ENCODE peak calls at places on chromosomes 3 and 15, in four cellular contexts. A is fibroblast of lung, V is keratinocyte, Q is heart left ventricle. S is an unnamed sample. For H3K27me3, the result is how much of the 10 kb centered on the place peaks cover.

GRCh38 chr15:49215768-49216739 is 46.0 kb downstream of the GALK2 start:
- DNase-seq in A (no peak), V (no peak), Q (peak), S (peak)

GRCh38 chr3:4107430-4107829 is 195.7 kb upstream of the SETMAR start:
- DNase-seq in A (no peak), V (no peak), Q (no peak), S (no peak)

GRCh38 chr3:51929420-51930003 is 12.2 kb downstream of the RRP9 start:
- DNase-seq in A (no peak), V (no peak), Q (no peak), S (no peak)

GRCh38 chr3:10017636-10018292 is 8.5 kb upstream of the FANCD2 start:
- DNase-seq in A (peak), V (no peak), Q (no peak), S (no peak)

GRCh38 chr15:51443282-51443914 is 101.9 kb downstream of the GLDN start:
- DNase-seq in A (no peak), V (no peak), Q (no peak), S (no peak)

GRCh38 chr15:52798529-52799101 is 8.5 kb upstream of the ONECUT1 start:
- DNase-seq in A (no peak), V (no peak), Q (no peak), S (no peak)

GRCh38 chr3:55198554-55198953 is 270.7 kb upstream of the LRTM1 start:
- DNase-seq in A (peak), V (no peak), Q (no peak), S (no peak)

GRCh38 chr3:197317250-197317963 is 19.0 kb upstream of the DLG1 start:
- DNase-seq in A (peak), V (peak), Q (peak), S (peak)

GRCh38 chr3:185316740-185317407 is 46.1 kb upstream of the MAP3K13 start:
- DNase-seq in A (peak), V (no peak), Q (no peak), S (peak)

GRCh38 chr3:42376397-42376798 is 34.0 kb downstream of the LYZL4 start:
- DNase-seq in A (peak), V (peak), Q (peak), S (peak)

GRCh38 chr3:108132727-108133373 is 42.0 kb upstream of the CD47 start:
- DNase-seq in A (peak), V (no peak), Q (no peak), S (no peak)

GRCh38 chr15:88255496-88256171 is 905 bp downstream of the NTRK3 start:
- DNase-seq in A (peak), V (no peak), Q (no peak), S (no peak)

GRCh38 chr15:40937762-40938529 is 8.8 kb downstream of the DLL4 start:
- DNase-seq in A (no peak), V (no peak), Q (peak), S (no peak)

GRCh38 chr15:87570186-87570585 is 686.4 kb downstream of the NTRK3 start:
- DNase-seq in A (peak), V (no peak), Q (no peak), S (no peak)

GRCh38 chr3:65914032-65914739 is 124.5 kb downstream of the MAGI1 start:
- DNase-seq in A (peak), V (no peak), Q (no peak), S (peak)
- TF ChIP-seq CTCF in A (no peak), V (no peak), Q (no peak), S (peak)

GRCh38 chr3:87792193-87792531 is 266.6 kb downstream of the CGGBP1 start:
- DNase-seq in A (no peak), V (no peak), Q (no peak), S (no peak)
- H3K27ac ChIP-seq in A (no peak), V (no peak), Q (no peak), S (peak)

GRCh38 chr3:124384527-124384926 is 345.7 kb upstream of the UMPS start:
- DNase-seq in A (no peak), V (no peak), Q (no peak), S (no peak)

GRCh38 chr3:124383051-124383450 is 347.2 kb upstream of the UMPS start:
- DNase-seq in A (no peak), V (no peak), Q (no peak), S (no peak)

GRCh38 chr3:124387008-124387407 is 343.2 kb upstream of the UMPS start:
- DNase-seq in A (no peak), V (no peak), Q (no peak), S (no peak)

GRCh38 chr3:124383846-124384483 is 346.3 kb upstream of the UMPS start:
- DNase-seq in A (no peak), V (no peak), Q (no peak), S (no peak)

DNA sequence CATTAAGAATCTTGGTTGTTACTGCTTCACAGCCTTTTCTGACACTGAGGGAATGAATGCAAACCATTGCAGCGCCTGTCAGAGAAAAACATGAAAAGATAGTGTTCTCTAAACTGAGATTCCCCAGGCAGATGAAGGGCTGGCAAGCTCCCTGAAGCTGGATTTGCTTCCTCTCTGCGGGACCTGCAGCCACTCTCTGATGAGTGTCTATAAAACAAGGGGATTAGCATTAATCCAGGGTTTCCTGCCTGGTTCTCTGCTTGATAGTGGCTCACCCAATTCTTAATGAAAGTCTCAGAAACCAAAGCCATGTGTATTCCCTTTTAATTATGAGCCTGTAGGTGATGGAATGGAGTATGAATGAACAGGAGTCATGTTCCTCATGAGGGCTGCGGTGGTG is 344.2 kb upstream of the UMPS start:
- DNase-seq in A (no peak), V (no peak), Q (no peak), S (peak)
- H3K27me3 ChIP-seq in A (under half), V (under half), Q (under half), S (under half)

GRCh38 chr3:119160361-119160760 is 13.0 kb upstream of the UPK1B start:
- DNase-seq in A (no peak), V (no peak), Q (no peak), S (no peak)

GRCh38 chr3:119156868-119157267 is 10.9 kb downstream of the TEX55 start:
- DNase-seq in A (no peak), V (no peak), Q (no peak), S (no peak)

GRCh38 chr3:119161240-119161639 is 12.2 kb upstream of the UPK1B start:
- DNase-seq in A (no peak), V (no peak), Q (no peak), S (no peak)

GRCh38 chr3:119160815-119161214 is 12.6 kb upstream of the UPK1B start:
- DNase-seq in A (no peak), V (no peak), Q (no peak), S (no peak)
- TF ChIP-seq CTCF in A (no peak), V (no peak), Q (no peak), S (no peak)

DNA sequence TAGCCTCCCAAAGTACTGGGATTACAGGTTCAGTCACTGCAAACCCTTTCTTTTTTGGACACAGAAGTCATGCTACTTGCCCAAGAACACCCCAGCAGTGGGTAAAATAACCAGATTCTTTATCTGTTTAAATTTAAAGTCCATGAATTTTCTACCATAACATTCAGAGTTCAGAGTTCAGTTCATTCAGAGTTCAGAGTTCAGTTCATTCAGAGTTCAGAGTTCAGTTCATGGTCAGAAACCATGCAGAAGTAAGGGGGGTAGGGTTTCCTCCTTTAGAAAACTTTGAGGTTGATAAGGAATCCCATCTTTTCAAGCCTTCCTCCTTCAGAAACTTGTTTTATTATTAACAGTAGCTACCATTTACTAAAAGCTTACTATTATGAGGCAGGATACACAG is 43.2 kb downstream of the RAF1 start:
- DNase-seq in A (no peak), V (no peak), Q (no peak), S (no peak)
- H3K27ac ChIP-seq in A (no peak), V (no peak), Q (no peak), S (no peak)

GRCh38 chr3:117688583-117688982 is 979.0 kb downstream of the TUSC7 start:
- DNase-seq in A (no peak), V (no peak), Q (no peak), S (no peak)
- H3K27me3 ChIP-seq in A (under half), V (under half), Q (under half), S (under half)

GRCh38 chr3:12993022-12993622 is 80.1 kb downstream of the IQSEC1 start:
- DNase-seq in A (no peak), V (no peak), Q (no peak), S (no peak)
- TF ChIP-seq CTCF in A (no peak), V (no peak), Q (no peak), S (no peak)

DNA sequence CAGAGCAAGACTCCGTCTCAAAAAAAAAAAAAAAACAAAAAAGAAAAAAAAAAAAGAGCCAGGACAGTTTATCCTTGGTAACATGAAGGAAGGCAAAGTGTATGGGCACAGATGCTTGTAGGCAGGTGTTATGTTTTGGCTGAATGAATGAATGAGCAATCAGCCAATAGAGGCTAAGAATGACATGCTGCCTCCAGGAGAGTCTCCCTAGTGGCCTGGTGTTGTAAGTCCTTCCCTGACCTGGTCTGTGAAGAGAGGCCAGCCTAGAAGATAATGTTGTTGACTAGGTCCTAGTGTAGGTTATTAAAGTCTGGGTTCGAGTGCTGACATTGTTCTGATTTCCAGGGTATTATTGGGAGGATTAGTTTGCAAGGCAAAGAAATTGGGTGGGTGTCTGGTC is 24.9 kb downstream of the GYG1 start:
- DNase-seq in A (no peak), V (no peak), Q (no peak), S (no peak)
- H3K27ac ChIP-seq in A (peak), V (no peak), Q (peak), S (no peak)

DNA sequence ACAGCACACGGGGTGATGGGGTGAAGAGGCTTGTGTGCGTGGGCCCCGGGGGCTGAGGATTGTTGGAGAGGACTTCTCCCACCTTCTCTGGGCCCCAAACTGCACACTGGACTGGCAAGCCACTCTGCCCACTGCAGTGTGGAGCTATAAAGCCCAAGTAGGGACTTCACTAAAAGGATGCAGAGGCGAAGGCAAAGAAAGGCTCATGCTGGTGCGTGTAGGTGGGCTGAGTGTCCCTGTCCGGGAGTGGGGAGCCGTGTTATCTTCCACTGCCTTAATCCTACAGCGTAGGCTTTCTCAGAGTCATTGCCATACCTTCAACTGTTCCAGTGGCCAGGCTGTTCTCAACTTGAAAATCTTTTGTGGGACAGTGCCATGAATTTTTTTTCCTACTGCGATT is 3.9 kb downstream of the PPARG start:
- DNase-seq in A (no peak), V (no peak), Q (no peak), S (no peak)
- H3K27me3 ChIP-seq in A (under half), V (under half), Q (under half), S (half or more)